ENCODE peak calls at places on chromosome 12, in four cellular contexts. D is K562, C is HepG2, W is SK-N-SH. P is an unnamed sample.

GRCh38 chr12:64320611-64321010 is 69.9 kb downstream of the C12orf56 start:
- DNase-seq in D (no peak), C (no peak), W (no peak), P (no peak)

GRCh38 chr12:106108187-106108816 is 30.5 kb downstream of the NUAK1 start:
- DNase-seq in D (no peak), W (no peak), C (no peak), P (no peak)

GRCh38 chr12:52441320-52441911 is 7.2 kb upstream of the KRT75 start:
- DNase-seq in W (no peak), D (no peak), C (peak), P (no peak)

GRCh38 chr12:4082809-4083447 is 190.6 kb upstream of the CCND2 start:
- DNase-seq in C (no peak), W (no peak), D (no peak), P (no peak)

GRCh38 chr12:82964446-82964845 is 277.7 kb downstream of the TMTC2 start:
- DNase-seq in C (no peak), W (no peak), D (no peak), P (no peak)

GRCh38 chr12:74985293-74985985 is 224.2 kb downstream of the KCNC2 start:
- DNase-seq in W (no peak), C (no peak), D (no peak), P (no peak)

GRCh38 chr12:66288121-66288520 is 14.2 kb upstream of the HELB start:
- DNase-seq in C (no peak), D (peak), W (no peak), P (no peak)

GRCh38 chr12:91778938-91779400 is 366.7 kb downstream of the BTG1 start:
- DNase-seq in D (peak), W (no peak), C (peak), P (peak)

GRCh38 chr12:84408936-84409335 is 503.7 kb downstream of the SLC6A15 start:
- DNase-seq in D (no peak), C (no peak), W (no peak), P (no peak)

GRCh38 chr12:77847665-77848431 is 17.2 kb downstream of the NAV3 start:
- DNase-seq in D (no peak), W (no peak), C (no peak), P (peak)

GRCh38 chr12:132275110-132275531 is 54.3 kb downstream of the GALNT9 start:
- DNase-seq in D (peak), W (peak), C (peak), P (no peak)
- TF ChIP-seq NFIC in D (no peak), W (no peak), C (no peak), P (no peak)

GRCh38 chr12:131082795-131083194 is 129.1 kb downstream of the ADGRD1 start:
- DNase-seq in D (no peak), C (no peak), W (no peak), P (no peak)
- TF ChIP-seq NFIC in D (no peak), C (no peak), W (no peak), P (no peak)

DNA sequence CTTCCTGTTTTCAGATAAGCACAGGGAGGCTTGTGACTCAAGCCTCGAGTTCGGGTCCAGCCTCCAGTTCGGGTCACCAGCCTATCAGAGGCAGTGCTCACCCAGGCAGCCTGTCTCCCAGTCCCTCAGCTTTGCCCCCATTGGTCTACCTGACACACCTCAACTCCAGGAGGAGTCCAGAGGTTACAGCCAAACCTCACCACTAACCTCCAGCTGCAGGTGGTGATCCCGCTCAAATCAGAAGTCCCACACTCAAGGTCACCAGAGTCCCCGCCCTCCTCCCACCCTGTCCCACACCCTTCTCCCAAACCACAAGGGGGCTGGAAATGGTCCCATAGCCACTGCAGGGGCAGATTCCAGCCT is 42.1 kb downstream of the KDM2B start:
- DNase-seq in D (no peak), C (peak), W (no peak), P (no peak)
- TF ChIP-seq NFIC in D (no peak), C (no peak), W (no peak), P (no peak)

GRCh38 chr12:29396774-29397173 is 15.8 kb upstream of the ERGIC2 start:
- DNase-seq in C (no peak), W (no peak), D (no peak), P (no peak)
- TF ChIP-seq NFIC in C (no peak), W (no peak), D (no peak), P (no peak)

DNA sequence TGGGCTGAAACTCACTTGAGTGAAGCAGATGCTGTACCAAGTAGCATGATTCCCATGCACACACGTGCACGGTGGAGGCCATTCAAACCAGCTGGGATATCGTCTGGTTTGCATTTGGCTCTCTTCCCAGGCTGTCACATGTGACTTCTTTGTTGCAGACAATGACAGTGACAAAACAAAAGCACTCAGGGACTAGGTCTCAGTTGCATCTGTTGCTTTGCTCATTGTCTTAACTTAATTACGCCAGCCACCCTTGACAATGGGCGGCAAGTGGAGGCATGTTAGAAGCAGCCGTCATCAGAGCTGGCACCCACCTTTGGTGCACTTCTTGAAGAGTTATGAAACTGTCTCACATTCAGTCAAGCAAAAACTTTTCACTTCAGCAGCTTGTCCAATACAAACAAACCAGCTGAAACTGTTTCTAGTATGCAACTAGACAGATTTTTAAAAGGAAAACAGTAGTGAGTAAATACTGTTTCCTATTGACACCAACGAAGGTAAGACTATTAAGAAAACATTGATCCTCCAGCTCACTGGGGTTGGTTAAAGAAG is 74.3 kb downstream of the IGF1 start:
- DNase-seq in C (no peak), D (peak), W (peak), P (peak)
- TF ChIP-seq NFIC in C (no peak), D (peak), W (no peak), P (peak)

P was measured in GM12878.